ENCODE peak calls at places on chromosomes 6 and 20, in six cellular contexts. One of them, this sample, is unnamed.

GRCh38 chr6:26329763-26330511 is 35.1 kb upstream of the BTN3A2 start:
- DNase-seq in GM12878: no peak
- DNase-seq in PC-3: peak; percentile 83
- DNase-seq in spleen: no peak
- DNase-seq in cardiac muscle cell: peak; percentile 57
- DNase-seq in endothelial cell of umbilical vein: peak; percentile 52
- DNase-seq in this sample: peak; percentile 43

GRCh38 chr6:125095501-125096301 is 57.9 kb upstream of the TPD52L1 start:
- DNase-seq in endothelial cell of umbilical vein: peak; percentile 58
- DNase-seq in spleen: no peak
- DNase-seq in PC-3: no peak
- DNase-seq in GM12878: no peak
- DNase-seq in cardiac muscle cell: peak; percentile 78
- DNase-seq in this sample: no peak

GRCh38 chr20:37342231-37343177 is 3.4 kb upstream of the SRC start:
- DNase-seq in spleen: peak; percentile 54
- DNase-seq in cardiac muscle cell: peak; percentile 9
- DNase-seq in endothelial cell of umbilical vein: no peak
- DNase-seq in GM12878: no peak
- DNase-seq in PC-3: no peak
- DNase-seq in this sample: no peak

GRCh38 chr6:39088331-39088730 is 26.7 kb downstream of the SAYSD1 start:
- DNase-seq in spleen: no peak
- DNase-seq in GM12878: no peak
- DNase-seq in endothelial cell of umbilical vein: peak; percentile 37
- DNase-seq in cardiac muscle cell: peak; percentile 77
- DNase-seq in PC-3: peak; percentile 45
- DNase-seq in this sample: no peak

GRCh38 chr6:87154641-87155271 is 609 bp upstream of the ZNF292 start:
- DNase-seq in cardiac muscle cell: peak; percentile 86
- DNase-seq in PC-3: peak; percentile 59
- DNase-seq in spleen: no peak
- DNase-seq in endothelial cell of umbilical vein: no peak
- DNase-seq in GM12878: peak; percentile 89
- DNase-seq in this sample: no peak

GRCh38 chr6:166583230-166583629 is 3.2 kb downstream of the RAMACL start:
- DNase-seq in spleen: no peak
- DNase-seq in endothelial cell of umbilical vein: no peak
- DNase-seq in GM12878: no peak
- DNase-seq in PC-3: no peak
- DNase-seq in cardiac muscle cell: no peak
- DNase-seq in this sample: no peak

GRCh38 chr6:124961784-124962611 is at the start of gene RNF217:
- DNase-seq in GM12878: no peak
- DNase-seq in endothelial cell of umbilical vein: peak; percentile 75
- DNase-seq in cardiac muscle cell: peak; percentile 83
- DNase-seq in spleen: peak; percentile 87
- DNase-seq in PC-3: peak; percentile 27
- DNase-seq in this sample: peak; percentile 71

GRCh38 chr6:81753709-81754678 is 1.5 kb upstream of the TENT5A start:
- DNase-seq in spleen: peak; percentile 98
- DNase-seq in PC-3: peak; percentile 65
- DNase-seq in endothelial cell of umbilical vein: peak; percentile 44
- DNase-seq in cardiac muscle cell: peak; percentile 71
- DNase-seq in GM12878: no peak
- DNase-seq in this sample: peak; percentile 92

GRCh38 chr6:139520321-139520768 is 145.9 kb upstream of the CITED2 start:
- DNase-seq in cardiac muscle cell: peak; percentile 46
- DNase-seq in spleen: no peak
- DNase-seq in endothelial cell of umbilical vein: no peak
- DNase-seq in PC-3: peak; percentile 41
- DNase-seq in GM12878: no peak
- DNase-seq in this sample: no peak

GRCh38 chr20:47117789-47118188 is 223.1 kb downstream of the EYA2 start:
- DNase-seq in endothelial cell of umbilical vein: no peak
- DNase-seq in GM12878: no peak
- DNase-seq in cardiac muscle cell: no peak
- DNase-seq in spleen: no peak
- DNase-seq in PC-3: no peak
- DNase-seq in this sample: no peak

GRCh38 chr6:31729979-31730630 is 1.0 kb upstream of the DDAH2 start:
- DNase-seq in GM12878: no peak
- DNase-seq in endothelial cell of umbilical vein: peak; percentile 94
- DNase-seq in cardiac muscle cell: peak; percentile 93
- DNase-seq in spleen: peak; percentile 94
- DNase-seq in PC-3: peak; percentile 79
- DNase-seq in this sample: peak; percentile 93

GRCh38 chr20:22836211-22836610 is 198.9 kb upstream of the SSTR4 start:
- DNase-seq in cardiac muscle cell: peak; percentile 33
- DNase-seq in endothelial cell of umbilical vein: no peak
- DNase-seq in spleen: no peak
- DNase-seq in GM12878: no peak
- DNase-seq in PC-3: peak; percentile 55
- DNase-seq in this sample: no peak

GRCh38 chr20:63454729-63455567 is 17.5 kb downstream of the KCNQ2 start:
- DNase-seq in PC-3: no peak
- DNase-seq in spleen: no peak
- DNase-seq in cardiac muscle cell: peak; percentile 40
- DNase-seq in GM12878: no peak
- DNase-seq in endothelial cell of umbilical vein: no peak
- DNase-seq in this sample: no peak

GRCh38 chr20:42887281-42887680 is 302.4 kb downstream of the PTPRT start:
- DNase-seq in endothelial cell of umbilical vein: no peak
- DNase-seq in cardiac muscle cell: no peak
- DNase-seq in spleen: no peak
- DNase-seq in GM12878: no peak
- DNase-seq in PC-3: no peak
- DNase-seq in this sample: no peak

DNA sequence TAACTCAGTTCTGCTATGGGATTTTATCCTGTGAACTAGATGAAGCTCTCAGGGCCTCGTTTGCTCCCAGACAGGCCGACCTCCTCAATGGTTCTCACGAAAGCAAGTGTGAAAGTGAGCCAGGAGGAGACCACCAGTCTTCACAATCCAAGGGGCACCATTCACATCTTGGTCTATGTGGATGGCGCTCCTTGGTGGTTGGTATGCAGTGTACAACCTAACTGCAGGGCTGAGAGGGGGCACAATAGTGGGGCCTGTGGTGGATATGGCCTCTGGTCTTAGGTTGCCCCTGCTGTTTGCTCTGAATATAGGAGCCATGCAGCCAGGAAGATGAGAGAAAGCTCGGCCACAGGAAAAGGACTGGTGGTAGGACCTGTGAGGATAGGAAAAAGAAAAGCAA is 24.7 kb downstream of the TRIM26 start:
- DNase-seq in GM12878: no peak
- DNase-seq in endothelial cell of umbilical vein: no peak
- DNase-seq in cardiac muscle cell: no peak
- DNase-seq in PC-3: no peak
- DNase-seq in spleen: no peak
- DNase-seq in this sample: no peak
- H3K4me1 ChIP-seq in GM12878: no peaks in the 10 kb centered on the region
- H3K4me1 ChIP-seq in endothelial cell of umbilical vein: no peaks in the 10 kb centered on the region
- H3K4me1 ChIP-seq in cardiac muscle cell: no peaks in the 10 kb centered on the region
- H3K4me1 ChIP-seq in PC-3: no peaks in the 10 kb centered on the region
- H3K4me1 ChIP-seq in spleen: no peaks in the 10 kb centered on the region
- H3K4me1 ChIP-seq in this sample: no peaks in the 10 kb centered on the region

GRCh38 chr20:32512047-32512385 is 73.1 kb downstream of the NOL4L start:
- DNase-seq in cardiac muscle cell: no peak
- DNase-seq in PC-3: no peak
- DNase-seq in GM12878: no peak
- DNase-seq in endothelial cell of umbilical vein: no peak
- DNase-seq in spleen: no peak
- DNase-seq in this sample: no peak

GRCh38 chr20:32510120-32510600 is 75.0 kb downstream of the NOL4L start:
- DNase-seq in PC-3: no peak
- DNase-seq in endothelial cell of umbilical vein: no peak
- DNase-seq in GM12878: no peak
- DNase-seq in spleen: no peak
- DNase-seq in cardiac muscle cell: no peak
- DNase-seq in this sample: no peak

GRCh38 chr20:32511358-32512046 is 73.6 kb downstream of the NOL4L start:
- DNase-seq in cardiac muscle cell: no peak
- DNase-seq in PC-3: no peak
- DNase-seq in endothelial cell of umbilical vein: no peak
- DNase-seq in GM12878: no peak
- DNase-seq in spleen: no peak
- DNase-seq in this sample: no peak

GRCh38 chr20:32509639-32510066 is 75.5 kb downstream of the NOL4L start:
- DNase-seq in PC-3: peak; percentile 85
- DNase-seq in GM12878: no peak
- DNase-seq in endothelial cell of umbilical vein: peak; percentile 71
- DNase-seq in spleen: no peak
- DNase-seq in cardiac muscle cell: no peak
- DNase-seq in this sample: no peak

DNA sequence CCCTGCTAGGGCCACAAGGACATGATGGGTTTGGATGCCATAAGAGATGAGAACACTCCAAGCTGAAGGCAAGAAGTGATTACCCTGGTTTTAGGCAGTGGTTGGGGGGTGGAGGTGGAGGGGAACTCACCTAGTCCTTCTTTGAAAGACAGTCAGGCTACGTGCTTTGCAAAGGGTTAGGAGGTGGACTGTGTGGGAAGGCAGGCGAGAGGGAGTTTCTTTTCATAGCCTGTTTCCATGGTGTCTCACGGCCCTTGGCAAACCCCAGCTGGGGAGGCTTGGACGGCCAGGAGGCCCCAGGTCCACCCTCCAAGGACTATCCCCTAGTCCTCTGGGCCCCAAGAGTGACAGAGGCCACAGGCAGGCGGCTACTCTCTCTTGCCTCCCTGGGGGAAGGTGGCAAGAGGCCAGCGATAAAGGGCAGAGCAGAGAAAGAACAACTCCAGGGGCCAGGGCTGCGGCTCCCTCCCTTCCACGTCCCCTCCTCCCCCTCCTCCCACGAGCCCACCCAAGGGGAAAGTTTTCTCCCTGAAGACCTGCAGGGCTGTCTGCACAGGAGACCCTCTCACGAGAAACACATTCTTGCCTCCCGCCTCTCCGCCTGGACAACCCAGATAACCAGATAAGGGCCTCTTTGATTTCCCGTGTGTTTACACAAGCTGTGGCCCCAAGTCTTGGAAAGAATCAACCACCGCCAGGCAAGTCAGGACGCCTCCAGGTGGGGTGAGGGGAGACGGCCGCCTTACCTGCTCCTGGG is 74.4 kb downstream of the NOL4L start:
- DNase-seq in cardiac muscle cell: no peak
- DNase-seq in PC-3: no peak
- DNase-seq in endothelial cell of umbilical vein: no peak
- DNase-seq in GM12878: no peak
- DNase-seq in spleen: no peak
- DNase-seq in this sample: peak; percentile 33
- H3K4me1 ChIP-seq in cardiac muscle cell: peaks cover 42% of the 10 kb centered on the region
- H3K4me1 ChIP-seq in PC-3: peaks cover 15% of the 10 kb centered on the region
- H3K4me1 ChIP-seq in endothelial cell of umbilical vein: peaks cover 24% of the 10 kb centered on the region
- H3K4me1 ChIP-seq in GM12878: peaks cover 10% of the 10 kb centered on the region
- H3K4me1 ChIP-seq in spleen: peaks cover 70% of the 10 kb centered on the region
- H3K4me1 ChIP-seq in this sample: no peaks in the 10 kb centered on the region

DNA sequence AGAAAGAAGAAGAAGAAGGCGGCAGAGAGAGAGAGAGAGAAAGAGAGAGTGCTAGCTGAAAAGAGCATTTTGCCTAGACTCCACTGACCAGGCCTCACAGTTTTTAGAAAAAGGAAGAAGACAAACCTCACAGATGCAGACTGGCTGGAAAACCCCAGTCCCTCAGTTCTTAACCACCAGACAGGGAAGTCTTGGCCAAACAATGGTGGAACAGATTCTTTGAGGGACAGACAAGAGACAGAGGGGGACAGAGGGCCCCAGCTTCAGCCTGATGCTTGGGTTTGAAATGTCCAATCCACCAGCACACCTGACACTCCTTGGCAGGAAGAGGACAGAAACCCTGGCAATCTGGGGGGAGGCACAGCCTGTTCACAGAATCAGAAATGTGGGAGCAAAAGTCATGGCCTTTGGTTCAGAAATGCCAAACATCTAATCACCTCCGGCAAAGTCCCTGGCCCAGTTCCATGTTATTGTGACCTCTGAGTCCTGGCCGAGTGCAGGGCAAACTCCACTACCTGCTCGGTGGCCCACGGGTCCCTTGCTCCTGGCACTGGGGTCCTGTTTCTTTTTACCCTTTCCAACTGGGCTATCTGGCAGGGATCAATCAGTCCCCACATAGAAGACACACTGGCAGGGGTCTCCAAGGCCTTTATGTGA is 235.2 kb downstream of the LY86 start:
- DNase-seq in endothelial cell of umbilical vein: no peak
- DNase-seq in PC-3: no peak
- DNase-seq in cardiac muscle cell: no peak
- DNase-seq in GM12878: no peak
- DNase-seq in spleen: no peak
- DNase-seq in this sample: no peak
- H3K4me1 ChIP-seq in endothelial cell of umbilical vein: peaks cover 16% of the 10 kb centered on the region
- H3K4me1 ChIP-seq in PC-3: peaks cover 53% of the 10 kb centered on the region
- H3K4me1 ChIP-seq in cardiac muscle cell: peaks cover 9% of the 10 kb centered on the region
- H3K4me1 ChIP-seq in GM12878: peaks cover 23% of the 10 kb centered on the region
- H3K4me1 ChIP-seq in spleen: peaks cover 24% of the 10 kb centered on the region
- H3K4me1 ChIP-seq in this sample: peaks cover 5% of the 10 kb centered on the region

GRCh38 chr6:6661684-6662083 is 73.2 kb downstream of the LY86 start:
- DNase-seq in endothelial cell of umbilical vein: peak; percentile 55
- DNase-seq in GM12878: no peak
- DNase-seq in PC-3: peak; percentile 17
- DNase-seq in cardiac muscle cell: peak; percentile 91
- DNase-seq in spleen: no peak
- DNase-seq in this sample: peak; percentile 61

GRCh38 chr6:6660339-6661045 is 72.0 kb downstream of the LY86 start:
- DNase-seq in GM12878: no peak
- DNase-seq in endothelial cell of umbilical vein: no peak
- DNase-seq in spleen: no peak
- DNase-seq in PC-3: no peak
- DNase-seq in cardiac muscle cell: no peak
- DNase-seq in this sample: no peak

GRCh38 chr6:6661191-6661590 is 72.7 kb downstream of the LY86 start:
- DNase-seq in cardiac muscle cell: no peak
- DNase-seq in endothelial cell of umbilical vein: no peak
- DNase-seq in PC-3: no peak
- DNase-seq in spleen: no peak
- DNase-seq in GM12878: no peak
- DNase-seq in this sample: no peak

GRCh38 chr6:6657820-6658217 is 69.3 kb downstream of the LY86 start:
- DNase-seq in endothelial cell of umbilical vein: no peak
- DNase-seq in spleen: no peak
- DNase-seq in GM12878: no peak
- DNase-seq in PC-3: no peak
- DNase-seq in cardiac muscle cell: no peak
- DNase-seq in this sample: no peak

DNA sequence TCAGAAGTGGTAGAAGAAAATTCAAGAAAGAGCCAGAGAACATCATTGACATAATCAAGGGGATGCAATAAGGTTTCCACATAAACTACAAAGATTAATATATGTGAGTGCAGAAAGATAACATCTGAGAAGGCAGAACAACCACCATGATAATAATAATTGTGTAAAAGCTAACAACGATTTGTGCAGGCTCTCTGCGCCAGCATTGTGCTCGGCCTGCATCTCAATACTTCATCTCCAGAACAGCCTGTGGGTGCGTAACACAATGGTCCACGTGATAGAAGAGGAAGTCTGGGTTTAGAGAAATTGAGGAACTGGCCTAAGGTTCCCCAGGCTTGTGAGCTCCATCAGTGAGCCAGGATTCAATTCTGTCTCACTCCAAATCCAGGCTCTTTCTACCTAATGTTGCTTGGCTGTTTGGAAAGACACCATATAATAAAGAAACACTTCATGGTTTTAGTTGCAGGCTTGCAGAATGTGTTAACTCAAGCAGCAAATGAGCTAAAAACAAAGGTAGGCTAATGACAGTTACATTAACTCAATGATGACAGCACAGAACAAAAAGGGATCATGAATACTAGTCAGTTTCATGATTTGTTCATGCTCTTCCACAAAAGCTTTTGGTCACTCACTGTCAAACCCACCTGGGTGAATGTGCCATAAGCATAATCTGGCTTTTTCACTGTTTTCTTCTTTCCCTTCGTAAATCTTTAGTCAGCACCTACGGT is 71.2 kb downstream of the LY86 start:
- DNase-seq in GM12878: no peak
- DNase-seq in PC-3: no peak
- DNase-seq in endothelial cell of umbilical vein: no peak
- DNase-seq in spleen: no peak
- DNase-seq in cardiac muscle cell: no peak
- DNase-seq in this sample: peak; percentile 28
- H3K4me1 ChIP-seq in GM12878: peaks cover 33% of the 10 kb centered on the region
- H3K4me1 ChIP-seq in PC-3: no peaks in the 10 kb centered on the region
- H3K4me1 ChIP-seq in endothelial cell of umbilical vein: peaks cover 11% of the 10 kb centered on the region
- H3K4me1 ChIP-seq in spleen: peaks cover 71% of the 10 kb centered on the region
- H3K4me1 ChIP-seq in cardiac muscle cell: no peaks in the 10 kb centered on the region
- H3K4me1 ChIP-seq in this sample: peaks cover 11% of the 10 kb centered on the region

This sample was measured in mucosa of descending colon.